ENCODE peak calls at places on chromosomes 6 and 20, in seven cellular contexts. Z, H, K, L, E, I and B are unnamed samples.
A peak's percentile ranks its signal among the peaks of the same experiment; 100 is the strongest.

GRCh38 chr20:9999660-10000059 is 35.1 kb upstream of the ANKEF1 start:
- DNase-seq in Z (no peak), H (no peak), K (no peak), L (no peak), E (no peak), I (no peak), B (no peak)

GRCh38 chr6:11198663-11199603 is 33.5 kb downstream of the NEDD9 start:
- DNase-seq in Z (no peak), H (no peak), K (no peak), L (no peak), E (no peak), I (no peak), B (no peak)

GRCh38 chr6:125008261-125008671 is 46.0 kb downstream of the RNF217 start:
- DNase-seq in Z (no peak), H (peak; percentile 94), K (no peak), L (no peak), E (no peak), I (no peak), B (no peak)

GRCh38 chr6:135935951-135936601 is 84.6 kb downstream of the PDE7B start:
- DNase-seq in Z (peak; percentile 16), H (no peak), K (peak; percentile 67), L (no peak), E (peak; percentile 54), I (no peak), B (no peak)

GRCh38 chr6:164106345-164106769 is 691.8 kb downstream of the QKI start:
- DNase-seq in Z (no peak), H (no peak), K (no peak), L (peak; percentile 11), E (peak; percentile 80), I (no peak), B (no peak)

GRCh38 chr20:3923818-3924217 is 34.6 kb downstream of the PANK2 start:
- DNase-seq in Z (no peak), H (no peak), K (no peak), L (no peak), E (no peak), I (peak; percentile 18), B (no peak)

GRCh38 chr6:168581236-168581635 is 140.3 kb downstream of the SMOC2 start:
- DNase-seq in Z (no peak), H (no peak), K (no peak), L (no peak), E (no peak), I (no peak), B (no peak)

GRCh38 chr6:47663462-47664216 is 34.7 kb upstream of the ADGRF4 start:
- DNase-seq in Z (no peak), H (peak; percentile 8), K (no peak), L (no peak), E (no peak), I (no peak), B (no peak)

GRCh38 chr20:31712564-31713311 is 9.9 kb downstream of the BCL2L1 start:
- DNase-seq in Z (no peak), H (peak; percentile 97), K (no peak), L (peak; percentile 98), E (peak; percentile 84), I (peak; percentile 84), B (no peak)

GRCh38 chr6:30463651-30464618 is 25.4 kb upstream of the HLA-E start:
- DNase-seq in Z (no peak), H (no peak), K (no peak), L (peak; percentile 52), E (peak; percentile 79), I (peak; percentile 73), B (no peak)

GRCh38 chr6:2485116-2485515 is 239.7 kb upstream of the GMDS start:
- DNase-seq in Z (no peak), H (no peak), K (no peak), L (no peak), E (no peak), I (no peak), B (no peak)

GRCh38 chr6:131139599-131139998 is 4.3 kb downstream of the AKAP7 start:
- DNase-seq in Z (no peak), H (no peak), K (no peak), L (no peak), E (no peak), I (no peak), B (no peak)

GRCh38 chr6:156808287-156808686 is 31.1 kb downstream of the ARID1B start:
- DNase-seq in Z (no peak), H (no peak), K (no peak), L (no peak), E (no peak), I (no peak), B (no peak)

GRCh38 chr6:169689247-169689646 is 12.6 kb downstream of the WDR27 start:
- DNase-seq in Z (no peak), H (no peak), K (peak; percentile 69), L (peak; percentile 42), E (no peak), I (no peak), B (no peak)

GRCh38 chr20:23047738-23048214 is 1.7 kb downstream of the THBD start:
- DNase-seq in Z (no peak), H (no peak), K (no peak), L (no peak), E (peak; percentile 75), I (peak; percentile 74), B (no peak)

GRCh38 chr6:9711313-9711712 is 703.6 kb downstream of the TFAP2A start:
- DNase-seq in Z (no peak), H (no peak), K (no peak), L (no peak), E (no peak), I (no peak), B (no peak)

GRCh38 chr20:51650685-51651134 is 108.2 kb upstream of the NFATC2 start:
- DNase-seq in Z (no peak), H (peak; percentile 67), K (no peak), L (peak; percentile 67), E (no peak), I (peak; percentile 51), B (no peak)

GRCh38 chr20:44080646-44081267 is 106.2 kb downstream of the JPH2 start:
- DNase-seq in Z (peak; percentile 15), H (peak; percentile 63), K (peak; percentile 59), L (peak; percentile 84), E (peak; percentile 73), I (no peak), B (no peak)

GRCh38 chr20:17898548-17898994 is 70.0 kb downstream of the SNX5 start:
- DNase-seq in Z (no peak), H (peak; percentile 71), K (peak; percentile 55), L (peak; percentile 55), E (peak; percentile 72), I (peak; percentile 70), B (no peak)

GRCh38 chr6:156809034-156809433 is 31.9 kb downstream of the ARID1B start:
- DNase-seq in Z (no peak), H (no peak), K (no peak), L (no peak), E (no peak), I (no peak), B (no peak)

GRCh38 chr6:151005126-151005525 is 139.6 kb downstream of the MTHFD1L start:
- DNase-seq in Z (no peak), H (no peak), K (no peak), L (no peak), E (no peak), I (no peak), B (no peak)

GRCh38 chr6:7042654-7043545 is 64.9 kb upstream of the RREB1 start:
- DNase-seq in Z (no peak), H (no peak), K (no peak), L (no peak), E (no peak), I (no peak), B (no peak)